ENCODE peak calls at places on chromosomes 16 and 17, in nine cellular contexts. Z is body of pancreas; E is LoVo; L is stimulated activated CD8-positive, alpha-beta memory T cell treated with anti-CD3 and anti-CD28 coated beads, Interleukin-15, amount 100 ng/mL, for 48 hours; D is T-helper 1 cell; M is stimulated activated naive CD8-positive, alpha-beta T cell treated with anti-CD3 and anti-CD28 coated beads, Interleukin-15, Interleukin-2, amounts not matched to agents 100 U/mL and 50 U/mL, for 24 hours; S is AG09319; K is astrocyte of the cerebellum; H is HTR-8/SVneo. R is an unnamed sample.

GRCh38 chr17:39114744-39115534 is 36.5 kb downstream of the PLXDC1 start:
- DNase-seq in Z (no peak), E (no peak), L (no peak), D (no peak), M (no peak), S (peak), K (no peak), H (no peak), R (no peak)

GRCh38 chr16:56357765-56358322 is 67.5 kb downstream of the AMFR start:
- DNase-seq in Z (no peak), E (no peak), L (no peak), D (no peak), M (no peak), S (no peak), K (no peak), H (no peak), R (no peak)

GRCh38 chr16:73289232-73289631 is 241.3 kb upstream of the ZFHX3 start:
- DNase-seq in Z (no peak), E (no peak), L (no peak), D (no peak), M (no peak), S (no peak), K (no peak), H (no peak), R (no peak)

GRCh38 chr16:53865492-53865863 is 161.5 kb downstream of the FTO start:
- DNase-seq in Z (no peak), E (no peak), L (no peak), D (no peak), M (no peak), S (no peak), K (no peak), H (no peak), R (no peak)

GRCh38 chr16:81413245-81413990 is 31.2 kb upstream of the CMIP start:
- DNase-seq in Z (no peak), E (no peak), L (no peak), D (no peak), M (no peak), S (no peak), K (no peak), H (no peak), R (no peak)

GRCh38 chr17:68777243-68777855 is 176.2 kb upstream of the FAM20A start:
- DNase-seq in Z (peak), E (peak), L (no peak), D (no peak), M (peak), S (peak), K (peak), H (peak), R (no peak)

GRCh38 chr17:65941500-65941899 is 250.4 kb downstream of the CEP112 start:
- DNase-seq in Z (no peak), E (no peak), L (no peak), D (no peak), M (no peak), S (no peak), K (no peak), H (no peak), R (no peak)

GRCh38 chr17:48153711-48154642 is 46.4 kb downstream of the SNX11 start:
- DNase-seq in Z (peak), E (peak), L (no peak), D (no peak), M (peak), S (no peak), K (peak), H (peak), R (no peak)

GRCh38 chr17:65850486-65850885 is 289.0 kb upstream of the AXIN2 start:
- DNase-seq in Z (no peak), E (peak), L (no peak), D (no peak), M (peak), S (no peak), K (no peak), H (no peak), R (no peak)

R was measured in natural killer cell.